ENCODE peak calls at places on chromosome 1, in five cellular contexts. J, I, A, E and B are unnamed samples.

GRCh38 chr1:214899908-214900470 is 182.5 kb upstream of the KCNK2 start:
- DNase-seq in J (no peak), I (no peak), A (no peak), E (no peak), B (no peak)

GRCh38 chr1:220927442-220927841 is 48.2 kb downstream of the HLX start:
- DNase-seq in J (no peak), I (no peak), A (no peak), E (no peak), B (no peak)

GRCh38 chr1:43396059-43396458 is 6.4 kb downstream of the SZT2 start:
- DNase-seq in J (no peak), I (no peak), A (no peak), E (no peak), B (no peak)

GRCh38 chr1:10948463-10948775 is 64.0 kb upstream of the TARDBP start:
- DNase-seq in J (no peak), I (no peak), A (no peak), E (no peak), B (no peak)

GRCh38 chr1:5941671-5942070 is 50.6 kb downstream of the NPHP4 start:
- DNase-seq in J (no peak), I (no peak), A (no peak), E (no peak), B (no peak)

GRCh38 chr1:22153653-22154052 is 10.8 kb upstream of the WNT4 start:
- DNase-seq in J (no peak), I (no peak), A (no peak), E (no peak), B (no peak)

GRCh38 chr1:116179886-116180474 is 68.8 kb downstream of the MAB21L3 start:
- DNase-seq in J (no peak), I (no peak), A (no peak), E (peak; percentile 17), B (no peak)

GRCh38 chr1:69573911-69574310 is 6.2 kb downstream of the LRRC7 start:
- DNase-seq in J (no peak), I (no peak), A (no peak), E (no peak), B (no peak)

GRCh38 chr1:37858931-37859506 is 373 bp downstream of the MTF1 start:
- DNase-seq in J (peak; percentile 4), I (peak; percentile 44), A (no peak), E (no peak), B (peak; percentile 12)